ENCODE peak calls at places on chromosomes 11 and 22, in ten cellular contexts. One of them, this sample, is unnamed.
A peak's percentile ranks its signal among the peaks of the same experiment; 100 is the strongest.

GRCh38 chr11:83140691-83141455 is 16.1 kb upstream of the PCF11 start:
- DNase-seq in neuronal stem cell: no peak
- DNase-seq in adipocyte: no peak
- DNase-seq in sigmoid colon: no peak
- DNase-seq in esophagus squamous epithelium: no peak
- DNase-seq in MM.1S: no peak
- DNase-seq in thoracic aorta: no peak
- DNase-seq in PC-3: no peak
- DNase-seq in SK-N-SH: no peak
- DNase-seq in CD8-positive, alpha-beta T cell: no peak
- DNase-seq in this sample: no peak

GRCh38 chr11:69962152-69962551 is 116.0 kb upstream of the ANO1 start:
- DNase-seq in neuronal stem cell: no peak
- DNase-seq in adipocyte: no peak
- DNase-seq in sigmoid colon: no peak
- DNase-seq in esophagus squamous epithelium: no peak
- DNase-seq in MM.1S: no peak
- DNase-seq in thoracic aorta: no peak
- DNase-seq in PC-3: peak; percentile 94
- DNase-seq in SK-N-SH: no peak
- DNase-seq in CD8-positive, alpha-beta T cell: no peak
- DNase-seq in this sample: no peak

GRCh38 chr22:49783036-49783746 is 44.5 kb downstream of the BRD1 start:
- DNase-seq in neuronal stem cell: no peak
- DNase-seq in adipocyte: no peak
- DNase-seq in sigmoid colon: no peak
- DNase-seq in esophagus squamous epithelium: no peak
- DNase-seq in MM.1S: no peak
- DNase-seq in thoracic aorta: no peak
- DNase-seq in PC-3: no peak
- DNase-seq in SK-N-SH: no peak
- DNase-seq in CD8-positive, alpha-beta T cell: peak; percentile 8
- DNase-seq in this sample: no peak

GRCh38 chr22:49543876-49544275 is 283.8 kb downstream of the BRD1 start:
- DNase-seq in neuronal stem cell: no peak
- DNase-seq in adipocyte: no peak
- DNase-seq in sigmoid colon: peak; percentile 30
- DNase-seq in esophagus squamous epithelium: no peak
- DNase-seq in MM.1S: no peak
- DNase-seq in thoracic aorta: no peak
- DNase-seq in PC-3: no peak
- DNase-seq in SK-N-SH: no peak
- DNase-seq in CD8-positive, alpha-beta T cell: no peak
- DNase-seq in this sample: no peak

GRCh38 chr22:20247010-20247505 is 21.1 kb downstream of the RTN4R start:
- DNase-seq in neuronal stem cell: no peak
- DNase-seq in adipocyte: peak; percentile 36
- DNase-seq in sigmoid colon: no peak
- DNase-seq in esophagus squamous epithelium: no peak
- DNase-seq in MM.1S: no peak
- DNase-seq in thoracic aorta: no peak
- DNase-seq in PC-3: no peak
- DNase-seq in SK-N-SH: no peak
- DNase-seq in CD8-positive, alpha-beta T cell: no peak
- DNase-seq in this sample: no peak

GRCh38 chr22:19691721-19692341 is 22.5 kb upstream of the SEPTIN5 start:
- DNase-seq in neuronal stem cell: no peak
- DNase-seq in adipocyte: peak; percentile 61
- DNase-seq in sigmoid colon: peak; percentile 71
- DNase-seq in esophagus squamous epithelium: no peak
- DNase-seq in MM.1S: no peak
- DNase-seq in thoracic aorta: no peak
- DNase-seq in PC-3: peak; percentile 60
- DNase-seq in SK-N-SH: no peak
- DNase-seq in CD8-positive, alpha-beta T cell: no peak
- DNase-seq in this sample: no peak

GRCh38 chr11:62146476-62147200 is 22.8 kb downstream of the INCENP start:
- DNase-seq in neuronal stem cell: no peak
- DNase-seq in adipocyte: no peak
- DNase-seq in sigmoid colon: no peak
- DNase-seq in esophagus squamous epithelium: no peak
- DNase-seq in MM.1S: no peak
- DNase-seq in thoracic aorta: no peak
- DNase-seq in PC-3: no peak
- DNase-seq in SK-N-SH: peak; percentile 5
- DNase-seq in CD8-positive, alpha-beta T cell: no peak
- DNase-seq in this sample: no peak

GRCh38 chr11:35337136-35337918 is 82.0 kb downstream of the SLC1A2 start:
- DNase-seq in neuronal stem cell: no peak
- DNase-seq in adipocyte: peak; percentile 74
- DNase-seq in sigmoid colon: no peak
- DNase-seq in esophagus squamous epithelium: no peak
- DNase-seq in MM.1S: no peak
- DNase-seq in thoracic aorta: no peak
- DNase-seq in PC-3: peak; percentile 97
- DNase-seq in SK-N-SH: no peak
- DNase-seq in CD8-positive, alpha-beta T cell: no peak
- DNase-seq in this sample: no peak

GRCh38 chr11:64694821-64695365 is 28.1 kb downstream of the NRXN2 start:
- DNase-seq in neuronal stem cell: no peak
- DNase-seq in adipocyte: no peak
- DNase-seq in sigmoid colon: no peak
- DNase-seq in esophagus squamous epithelium: no peak
- DNase-seq in MM.1S: no peak
- DNase-seq in thoracic aorta: no peak
- DNase-seq in PC-3: no peak
- DNase-seq in SK-N-SH: peak; percentile 90
- DNase-seq in CD8-positive, alpha-beta T cell: no peak
- DNase-seq in this sample: no peak

GRCh38 chr11:18463439-18463838 is 7.8 kb downstream of the LDHAL6A start:
- DNase-seq in neuronal stem cell: no peak
- DNase-seq in adipocyte: no peak
- DNase-seq in sigmoid colon: no peak
- DNase-seq in esophagus squamous epithelium: no peak
- DNase-seq in MM.1S: peak; percentile 71
- DNase-seq in thoracic aorta: no peak
- DNase-seq in PC-3: no peak
- DNase-seq in SK-N-SH: no peak
- DNase-seq in CD8-positive, alpha-beta T cell: no peak
- DNase-seq in this sample: no peak

GRCh38 chr11:119964136-119965025 is 173.5 kb downstream of the TRIM29 start:
- DNase-seq in neuronal stem cell: peak; percentile 62
- DNase-seq in adipocyte: peak; percentile 69
- DNase-seq in sigmoid colon: no peak
- DNase-seq in esophagus squamous epithelium: no peak
- DNase-seq in MM.1S: no peak
- DNase-seq in thoracic aorta: no peak
- DNase-seq in PC-3: no peak
- DNase-seq in SK-N-SH: no peak
- DNase-seq in CD8-positive, alpha-beta T cell: no peak
- DNase-seq in this sample: no peak

GRCh38 chr22:29380032-29380781 is 8.2 kb downstream of the AP1B1 start:
- DNase-seq in neuronal stem cell: no peak
- DNase-seq in adipocyte: peak; percentile 32
- DNase-seq in sigmoid colon: no peak
- DNase-seq in esophagus squamous epithelium: no peak
- DNase-seq in MM.1S: no peak
- DNase-seq in thoracic aorta: no peak
- DNase-seq in PC-3: peak; percentile 88
- DNase-seq in SK-N-SH: no peak
- DNase-seq in CD8-positive, alpha-beta T cell: no peak
- DNase-seq in this sample: no peak

GRCh38 chr22:24695958-24696511 is 78.5 kb downstream of the PIWIL3 start:
- DNase-seq in neuronal stem cell: no peak
- DNase-seq in adipocyte: peak; percentile 10
- DNase-seq in sigmoid colon: no peak
- DNase-seq in esophagus squamous epithelium: no peak
- DNase-seq in MM.1S: peak; percentile 12
- DNase-seq in thoracic aorta: no peak
- DNase-seq in PC-3: no peak
- DNase-seq in SK-N-SH: no peak
- DNase-seq in CD8-positive, alpha-beta T cell: no peak
- DNase-seq in this sample: no peak

GRCh38 chr11:48013269-48013901 is 33.0 kb downstream of the PTPRJ start:
- DNase-seq in neuronal stem cell: no peak
- DNase-seq in adipocyte: no peak
- DNase-seq in sigmoid colon: peak; percentile 58
- DNase-seq in esophagus squamous epithelium: no peak
- DNase-seq in MM.1S: no peak
- DNase-seq in thoracic aorta: no peak
- DNase-seq in PC-3: peak; percentile 77
- DNase-seq in SK-N-SH: no peak
- DNase-seq in CD8-positive, alpha-beta T cell: peak; percentile 70
- DNase-seq in this sample: no peak

GRCh38 chr11:23932485-23932898 is 564.4 kb upstream of the LUZP2 start:
- DNase-seq in neuronal stem cell: no peak
- DNase-seq in adipocyte: peak; percentile 59
- DNase-seq in sigmoid colon: no peak
- DNase-seq in esophagus squamous epithelium: no peak
- DNase-seq in MM.1S: no peak
- DNase-seq in thoracic aorta: no peak
- DNase-seq in PC-3: peak; percentile 4
- DNase-seq in SK-N-SH: no peak
- DNase-seq in CD8-positive, alpha-beta T cell: no peak
- DNase-seq in this sample: no peak

GRCh38 chr22:47279337-47279736 is 516.9 kb downstream of the TBC1D22A start:
- DNase-seq in neuronal stem cell: no peak
- DNase-seq in adipocyte: no peak
- DNase-seq in sigmoid colon: no peak
- DNase-seq in esophagus squamous epithelium: no peak
- DNase-seq in MM.1S: no peak
- DNase-seq in thoracic aorta: no peak
- DNase-seq in PC-3: no peak
- DNase-seq in SK-N-SH: no peak
- DNase-seq in CD8-positive, alpha-beta T cell: no peak
- DNase-seq in this sample: no peak
- H3K4me1 ChIP-seq in neuronal stem cell: no peaks in the 10 kb centered on the region
- H3K4me1 ChIP-seq in adipocyte: peaks cover 10% of the 10 kb centered on the region
- H3K4me1 ChIP-seq in sigmoid colon: no peaks in the 10 kb centered on the region
- H3K4me1 ChIP-seq in esophagus squamous epithelium: peaks cover 14% of the 10 kb centered on the region
- H3K4me1 ChIP-seq in MM.1S: no peaks in the 10 kb centered on the region
- H3K4me1 ChIP-seq in thoracic aorta: peaks cover 8% of the 10 kb centered on the region
- H3K4me1 ChIP-seq in PC-3: peaks cover 33% of the 10 kb centered on the region
- H3K4me1 ChIP-seq in SK-N-SH: no peaks in the 10 kb centered on the region
- H3K4me1 ChIP-seq in CD8-positive, alpha-beta T cell: no peaks in the 10 kb centered on the region
- H3K4me1 ChIP-seq in this sample: no peaks in the 10 kb centered on the region

GRCh38 chr11:110094298-110095073 is 1.3 kb downstream of the ZC3H12C start:
- DNase-seq in neuronal stem cell: no peak
- DNase-seq in adipocyte: no peak
- DNase-seq in sigmoid colon: no peak
- DNase-seq in esophagus squamous epithelium: no peak
- DNase-seq in MM.1S: no peak
- DNase-seq in thoracic aorta: no peak
- DNase-seq in PC-3: no peak
- DNase-seq in SK-N-SH: no peak
- DNase-seq in CD8-positive, alpha-beta T cell: no peak
- DNase-seq in this sample: no peak

GRCh38 chr11:110093407-110094297 is 460 bp downstream of the ZC3H12C start:
- DNase-seq in neuronal stem cell: peak; percentile 39
- DNase-seq in adipocyte: peak; percentile 81
- DNase-seq in sigmoid colon: peak; percentile 81
- DNase-seq in esophagus squamous epithelium: no peak
- DNase-seq in MM.1S: peak; percentile 56
- DNase-seq in thoracic aorta: no peak
- DNase-seq in PC-3: peak; percentile 58
- DNase-seq in SK-N-SH: peak; percentile 78
- DNase-seq in CD8-positive, alpha-beta T cell: no peak
- DNase-seq in this sample: peak; percentile 45

GRCh38 chr11:110096369-110096976 is 3.3 kb downstream of the ZC3H12C start:
- DNase-seq in neuronal stem cell: no peak
- DNase-seq in adipocyte: no peak
- DNase-seq in sigmoid colon: no peak
- DNase-seq in esophagus squamous epithelium: no peak
- DNase-seq in MM.1S: no peak
- DNase-seq in thoracic aorta: no peak
- DNase-seq in PC-3: peak; percentile 59
- DNase-seq in SK-N-SH: no peak
- DNase-seq in CD8-positive, alpha-beta T cell: no peak
- DNase-seq in this sample: no peak

GRCh38 chr11:110097459-110098012 is 4.3 kb downstream of the ZC3H12C start:
- DNase-seq in neuronal stem cell: no peak
- DNase-seq in adipocyte: no peak
- DNase-seq in sigmoid colon: no peak
- DNase-seq in esophagus squamous epithelium: no peak
- DNase-seq in MM.1S: no peak
- DNase-seq in thoracic aorta: no peak
- DNase-seq in PC-3: no peak
- DNase-seq in SK-N-SH: no peak
- DNase-seq in CD8-positive, alpha-beta T cell: no peak
- DNase-seq in this sample: no peak

DNA sequence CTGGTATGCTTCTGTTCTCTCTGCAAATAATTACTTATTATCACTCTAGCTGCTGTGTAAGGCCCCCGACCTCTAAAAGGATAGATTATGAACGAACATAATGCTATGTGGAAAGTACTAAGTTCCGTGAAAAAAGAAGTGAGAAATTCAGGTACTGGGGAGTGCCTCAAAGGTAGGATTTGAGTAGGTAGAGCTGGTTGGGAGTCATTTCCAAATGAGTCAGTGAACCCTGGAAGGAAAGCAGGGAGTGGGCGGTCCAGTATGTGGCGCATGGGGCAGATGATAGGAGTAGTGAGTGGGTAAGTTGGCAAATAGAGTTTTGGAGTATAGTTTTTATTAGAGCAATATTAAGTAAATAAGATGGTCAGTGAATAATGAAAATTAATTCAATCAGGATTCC is 2.4 kb downstream of the ZC3H12C start:
- DNase-seq in neuronal stem cell: no peak
- DNase-seq in adipocyte: no peak
- DNase-seq in sigmoid colon: no peak
- DNase-seq in esophagus squamous epithelium: no peak
- DNase-seq in MM.1S: no peak
- DNase-seq in thoracic aorta: no peak
- DNase-seq in PC-3: peak; percentile 91
- DNase-seq in SK-N-SH: no peak
- DNase-seq in CD8-positive, alpha-beta T cell: no peak
- DNase-seq in this sample: no peak
- H3K4me1 ChIP-seq in neuronal stem cell: peaks cover 6% of the 10 kb centered on the region
- H3K4me1 ChIP-seq in adipocyte: peaks cover 25% of the 10 kb centered on the region
- H3K4me1 ChIP-seq in sigmoid colon: peaks cover 40% of the 10 kb centered on the region
- H3K4me1 ChIP-seq in esophagus squamous epithelium: peaks cover 47% of the 10 kb centered on the region
- H3K4me1 ChIP-seq in MM.1S: peaks cover 4% of the 10 kb centered on the region
- H3K4me1 ChIP-seq in thoracic aorta: peaks cover 30% of the 10 kb centered on the region
- H3K4me1 ChIP-seq in PC-3: peaks cover 53% of the 10 kb centered on the region
- H3K4me1 ChIP-seq in SK-N-SH: peaks cover 9% of the 10 kb centered on the region
- H3K4me1 ChIP-seq in CD8-positive, alpha-beta T cell: peaks cover 6% of the 10 kb centered on the region
- H3K4me1 ChIP-seq in this sample: peaks cover 28% of the 10 kb centered on the region

GRCh38 chr11:72805214-72805613 is 9.0 kb upstream of the ATG16L2 start:
- DNase-seq in neuronal stem cell: no peak
- DNase-seq in adipocyte: no peak
- DNase-seq in sigmoid colon: no peak
- DNase-seq in esophagus squamous epithelium: no peak
- DNase-seq in MM.1S: no peak
- DNase-seq in thoracic aorta: no peak
- DNase-seq in PC-3: no peak
- DNase-seq in SK-N-SH: no peak
- DNase-seq in CD8-positive, alpha-beta T cell: no peak
- DNase-seq in this sample: no peak
- H3K4me1 ChIP-seq in neuronal stem cell: no peaks in the 10 kb centered on the region
- H3K4me1 ChIP-seq in adipocyte: peaks cover 12% of the 10 kb centered on the region
- H3K4me1 ChIP-seq in sigmoid colon: no peaks in the 10 kb centered on the region
- H3K4me1 ChIP-seq in esophagus squamous epithelium: peaks cover 11% of the 10 kb centered on the region
- H3K4me1 ChIP-seq in MM.1S: no peaks in the 10 kb centered on the region
- H3K4me1 ChIP-seq in thoracic aorta: no peaks in the 10 kb centered on the region
- H3K4me1 ChIP-seq in PC-3: peaks cover 2% of the 10 kb centered on the region
- H3K4me1 ChIP-seq in SK-N-SH: no peaks in the 10 kb centered on the region
- H3K4me1 ChIP-seq in CD8-positive, alpha-beta T cell: no peaks in the 10 kb centered on the region
- H3K4me1 ChIP-seq in this sample: no peaks in the 10 kb centered on the region

GRCh38 chr11:78189851-78190250 is 1.1 kb downstream of the USP35 start:
- DNase-seq in neuronal stem cell: no peak
- DNase-seq in adipocyte: no peak
- DNase-seq in sigmoid colon: peak; percentile 62
- DNase-seq in esophagus squamous epithelium: no peak
- DNase-seq in MM.1S: no peak
- DNase-seq in thoracic aorta: no peak
- DNase-seq in PC-3: no peak
- DNase-seq in SK-N-SH: no peak
- DNase-seq in CD8-positive, alpha-beta T cell: no peak
- DNase-seq in this sample: no peak
- H3K4me1 ChIP-seq in neuronal stem cell: peaks cover 25% of the 10 kb centered on the region
- H3K4me1 ChIP-seq in adipocyte: peaks cover 69% of the 10 kb centered on the region
- H3K4me1 ChIP-seq in sigmoid colon: peaks cover 51% of the 10 kb centered on the region
- H3K4me1 ChIP-seq in esophagus squamous epithelium: peaks cover 61% of the 10 kb centered on the region
- H3K4me1 ChIP-seq in MM.1S: peaks cover 15% of the 10 kb centered on the region
- H3K4me1 ChIP-seq in thoracic aorta: peaks cover 82% of the 10 kb centered on the region
- H3K4me1 ChIP-seq in PC-3: peaks cover 50% of the 10 kb centered on the region
- H3K4me1 ChIP-seq in SK-N-SH: peaks cover 32% of the 10 kb centered on the region
- H3K4me1 ChIP-seq in CD8-positive, alpha-beta T cell: peaks cover 37% of the 10 kb centered on the region
- H3K4me1 ChIP-seq in this sample: peaks cover 37% of the 10 kb centered on the region